ENCODE peak calls at places on chromosome 7, in four cellular contexts. X, Z, J and G are unnamed samples.

GRCh38 chr7:158011941-158012340 is 575.7 kb downstream of the PTPRN2 start:
- DNase-seq in X (no peak), Z (no peak), J (no peak), G (no peak)

GRCh38 chr7:142790056-142790455 is 19.3 kb downstream of the PRSS2 start:
- DNase-seq in X (no peak), Z (no peak), J (no peak), G (no peak)

GRCh38 chr7:156793334-156793733 is 99.6 kb downstream of the LMBR1 start:
- DNase-seq in X (no peak), Z (no peak), J (no peak), G (no peak)

GRCh38 chr7:31493714-31494181 is 20.1 kb upstream of the ITPRID1 start:
- DNase-seq in X (no peak), Z (no peak), J (no peak), G (no peak)

GRCh38 chr7:44064791-44065430 is 456 bp downstream of the PGAM2 start:
- DNase-seq in X (no peak), Z (no peak), J (no peak), G (no peak)

GRCh38 chr7:111878788-111879187 is 316.5 kb upstream of the IMMP2L start:
- DNase-seq in X (no peak), Z (no peak), J (no peak), G (no peak)

GRCh38 chr7:131325179-131325840 is 2.4 kb upstream of the MKLN1 start:
- DNase-seq in X (no peak), Z (no peak), J (no peak), G (no peak)

GRCh38 chr7:13851756-13852155 is 137.7 kb downstream of the ETV1 start:
- DNase-seq in X (peak), Z (peak), J (no peak), G (no peak)

GRCh38 chr7:54864718-54865117 is 105.7 kb upstream of the SEC61G start:
- DNase-seq in X (no peak), Z (no peak), J (no peak), G (no peak)

GRCh38 chr7:138833596-138833995 is 35.6 kb upstream of the ATP6V0A4 start:
- DNase-seq in X (no peak), Z (no peak), J (no peak), G (no peak)

GRCh38 chr7:98870071-98870651 is 347 bp upstream of the TMEM130 start:
- DNase-seq in X (peak), Z (no peak), J (peak), G (peak)

GRCh38 chr7:95690367-95690947 is 81.9 kb upstream of the DYNC1I1 start:
- DNase-seq in X (peak), Z (peak), J (peak), G (peak)

GRCh38 chr7:101386558-101387199 is 24.0 kb downstream of the COL26A1 start:
- DNase-seq in X (peak), Z (no peak), J (no peak), G (no peak)

GRCh38 chr7:51950811-51951210 is 634.2 kb upstream of the COBL start:
- DNase-seq in X (no peak), Z (peak), J (no peak), G (no peak)